ENCODE peak calls at places on chromosomes 3 and 15, in six cellular contexts. M is GM12878, P is A549, U is K562, L is endothelial cell of umbilical vein, K is HepG2. Q is an unnamed sample.

GRCh38 chr3:179071161-179071568 is 444 bp downstream of the ZMAT3 start:
- DNase-seq in M (no peak), P (peak), U (no peak), L (peak), K (peak), Q (no peak)

GRCh38 chr15:77869021-77869895 is 208.3 kb downstream of the TBC1D2B start:
- DNase-seq in M (no peak), P (no peak), U (no peak), L (peak), K (no peak), Q (no peak)

GRCh38 chr3:157914882-157915281 is 191.3 kb downstream of the SHOX2 start:
- DNase-seq in M (no peak), P (no peak), U (no peak), L (no peak), K (no peak), Q (no peak)

GRCh38 chr15:68055224-68055705 is 1.1 kb downstream of the PIAS1 start:
- DNase-seq in M (peak), P (no peak), U (no peak), L (peak), K (no peak), Q (peak)

GRCh38 chr3:17032407-17033034 is 147.8 kb downstream of the PLCL2 start:
- DNase-seq in M (no peak), P (peak), U (peak), L (peak), K (peak), Q (peak)

GRCh38 chr3:143484851-143485512 is 363.3 kb downstream of the SLC9A9 start:
- DNase-seq in M (no peak), P (peak), U (peak), L (no peak), K (no peak), Q (no peak)

GRCh38 chr3:131356006-131356405 is 25.6 kb upstream of the NUDT16 start:
- DNase-seq in M (no peak), P (no peak), U (no peak), L (no peak), K (no peak), Q (no peak)

GRCh38 chr3:9183811-9184463 is 65.5 kb downstream of the SRGAP3 start:
- DNase-seq in M (no peak), P (no peak), U (no peak), L (no peak), K (no peak), Q (no peak)

GRCh38 chr3:172357850-172358754 is 90.2 kb downstream of the GHSR start:
- DNase-seq in M (no peak), P (no peak), U (no peak), L (no peak), K (no peak), Q (peak)

GRCh38 chr3:171320721-171321120 is 139.5 kb downstream of the TNIK start:
- DNase-seq in M (no peak), P (no peak), U (no peak), L (no peak), K (no peak), Q (peak)

GRCh38 chr3:94615275-94616065 is 552.6 kb downstream of the NSUN3 start:
- DNase-seq in M (no peak), P (no peak), U (no peak), L (no peak), K (no peak), Q (no peak)

GRCh38 chr15:62306851-62307504 is 141.9 kb upstream of the C2CD4B start:
- DNase-seq in M (no peak), P (peak), U (peak), L (peak), K (peak), Q (peak)

GRCh38 chr3:161914703-161915102 is 418.1 kb downstream of the OTOL1 start:
- DNase-seq in M (no peak), P (no peak), U (no peak), L (no peak), K (peak), Q (peak)

GRCh38 chr3:43024183-43024865 is 45.2 kb downstream of the GASK1A start:
- DNase-seq in M (no peak), P (no peak), U (no peak), L (no peak), K (no peak), Q (peak)

GRCh38 chr3:98735761-98736269 is 27.3 kb upstream of the ST3GAL6 start:
- DNase-seq in M (no peak), P (no peak), U (no peak), L (peak), K (no peak), Q (no peak)

GRCh38 chr15:97683816-97684215 is 276.7 kb upstream of the ARRDC4 start:
- DNase-seq in M (no peak), P (no peak), U (no peak), L (no peak), K (no peak), Q (peak)

GRCh38 chr3:185081516-185081915 is 71.3 kb downstream of the C3orf70 start:
- DNase-seq in M (no peak), P (no peak), U (no peak), L (no peak), K (no peak), Q (no peak)

GRCh38 chr15:84961114-84961452 is 20.6 kb upstream of the PDE8A start:
- DNase-seq in M (no peak), P (no peak), U (peak), L (no peak), K (no peak), Q (no peak)

GRCh38 chr3:42780892-42781700 is 8.0 kb upstream of the CCDC13 start:
- DNase-seq in M (peak), P (peak), U (peak), L (peak), K (peak), Q (peak)

GRCh38 chr3:151787626-151788025 is 26.3 kb upstream of the AADAC start:
- DNase-seq in M (no peak), P (no peak), U (no peak), L (peak), K (no peak), Q (no peak)

GRCh38 chr3:130390079-130390478 is 44.6 kb downstream of the COL6A5 start:
- DNase-seq in M (no peak), P (no peak), U (peak), L (no peak), K (no peak), Q (no peak)

GRCh38 chr3:107988464-107989156 is 102.2 kb downstream of the CD47 start:
- DNase-seq in M (no peak), P (no peak), U (no peak), L (peak), K (no peak), Q (no peak)

GRCh38 chr3:175260145-175260794 is 401.1 kb downstream of the NAALADL2 start:
- DNase-seq in M (no peak), P (no peak), U (no peak), L (no peak), K (no peak), Q (no peak)

GRCh38 chr3:130658666-130659065 is 88.0 kb downstream of the PIK3R4 start:
- DNase-seq in M (no peak), P (no peak), U (no peak), L (peak), K (no peak), Q (peak)

GRCh38 chr3:151869186-151869585 is 4.3 kb upstream of the SUCNR1 start:
- DNase-seq in M (no peak), P (no peak), U (no peak), L (no peak), K (no peak), Q (no peak)

GRCh38 chr3:48469046-48469915 is 22.7 kb downstream of the ATRIP start:
- DNase-seq in M (no peak), P (no peak), U (no peak), L (no peak), K (no peak), Q (no peak)
- TF ChIP-seq POLR2A in M (no peak), P (no peak), U (no peak), L (no peak), K (no peak), Q (no peak)

DNA sequence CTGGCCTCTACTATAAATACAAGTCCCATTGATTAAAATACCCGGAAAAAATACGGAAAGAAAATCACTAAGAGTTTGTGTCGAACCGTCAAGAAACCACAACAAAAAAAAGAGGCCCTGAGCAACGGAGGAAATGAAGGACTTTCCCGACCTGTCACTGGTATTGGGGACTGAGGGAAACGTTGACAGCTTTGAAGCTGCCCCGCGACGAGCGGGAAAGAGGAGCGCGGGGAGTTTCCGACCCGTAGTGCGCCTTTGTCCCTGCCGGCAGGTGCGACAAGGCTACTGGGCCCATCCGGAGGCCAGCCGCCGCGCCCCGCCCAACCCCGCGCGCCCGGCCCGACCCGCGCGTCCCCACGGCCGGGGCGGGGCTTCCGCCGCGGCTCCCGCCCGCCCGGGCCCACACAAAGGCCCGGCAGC is 418 bp downstream of the PBRM1 start:
- DNase-seq in M (no peak), P (peak), U (no peak), L (peak), K (peak), Q (peak)
- TF ChIP-seq MYC in M (no peak), P (no peak), U (no peak), L (no peak), K (no peak), Q (no peak)

DNA sequence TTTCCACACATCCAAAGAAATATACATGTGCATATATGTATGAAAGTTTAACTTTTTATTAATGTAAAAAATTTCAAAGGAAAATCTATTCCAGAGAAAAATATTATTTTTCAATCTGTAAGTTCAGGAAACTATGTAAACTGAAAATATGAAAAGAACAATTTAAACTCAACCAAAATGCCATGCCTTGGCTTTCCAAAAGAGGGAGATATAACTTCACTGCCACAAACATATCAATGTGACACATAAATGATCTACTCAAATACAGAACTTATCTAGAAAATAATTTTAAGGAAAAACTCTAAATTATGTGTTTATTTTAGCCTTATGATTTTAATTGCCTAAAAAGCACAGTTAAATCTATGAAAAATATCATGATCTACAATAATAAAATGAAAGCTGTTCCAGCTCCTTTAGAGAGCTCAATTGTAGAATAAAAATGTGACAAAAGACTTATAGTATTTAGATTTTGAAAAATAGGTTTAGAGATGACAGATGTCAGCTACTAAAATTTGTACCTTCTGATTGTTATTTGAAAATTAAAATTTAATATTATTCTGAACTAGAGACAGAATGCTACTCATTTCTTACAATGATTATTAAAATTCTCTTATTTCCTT is 94.8 kb downstream of the GBE1 start:
- DNase-seq in M (no peak), P (no peak), U (no peak), L (peak), K (no peak), Q (peak)
- TF ChIP-seq CTCF in M (peak), P (peak), U (peak), L (peak), K (peak), Q (peak)

GRCh38 chr3:62318752-62319569 is 54.4 kb downstream of the FEZF2 start:
- DNase-seq in M (no peak), P (peak), U (peak), L (peak), K (peak), Q (peak)
- TF ChIP-seq POLR2A in M (no peak), P (peak), U (no peak), L (no peak), K (no peak), Q (no peak)

Q was measured in NB4.